ENCODE peak calls at places on chromosomes 4 and X, in nine cellular contexts. X, B, W, M, S, J, I, A and P are unnamed samples.

GRCh38 chr4:44342800-44343199 is 105.8 kb downstream of the KCTD8 start:
- DNase-seq in X (no peak), B (no peak), W (no peak), M (no peak), S (no peak), J (no peak), I (no peak), A (no peak), P (no peak)

GRCh38 chr4:16133406-16133805 is 49.6 kb upstream of the PROM1 start:
- DNase-seq in X (no peak), B (no peak), W (no peak), M (no peak), S (no peak), J (no peak), I (no peak), A (no peak), P (no peak)

GRCh38 chr4:6110681-6111353 is 89.5 kb downstream of the JAKMIP1 start:
- DNase-seq in X (no peak), B (peak), W (no peak), M (no peak), S (no peak), J (no peak), I (no peak), A (no peak), P (no peak)

GRCh38 chr4:139858436-139859225 is 193.0 kb downstream of the MGST2 start:
- DNase-seq in X (no peak), B (no peak), W (no peak), M (no peak), S (no peak), J (no peak), I (no peak), A (no peak), P (peak)

GRCh38 chrX:135688137-135688536 is 25.3 kb upstream of the CT45A1 start:
- DNase-seq in X (no peak), B (no peak), W (no peak), M (no peak), S (no peak), J (no peak), I (no peak), A (no peak), P (no peak)

GRCh38 chr4:25861951-25862410 is 807 bp downstream of the SEL1L3 start:
- DNase-seq in X (no peak), B (no peak), W (no peak), M (peak), S (peak), J (no peak), I (no peak), A (peak), P (no peak)

GRCh38 chr4:84697615-84698201 is 114.8 kb downstream of the CDS1 start:
- DNase-seq in X (no peak), B (no peak), W (no peak), M (no peak), S (peak), J (no peak), I (no peak), A (peak), P (no peak)

GRCh38 chrX:107601759-107602158 is 26.6 kb upstream of the PRPS1 start:
- DNase-seq in X (no peak), B (no peak), W (no peak), M (no peak), S (no peak), J (no peak), I (no peak), A (no peak), P (no peak)

GRCh38 chr4:121062466-121062975 is 9.8 kb downstream of the NDNF start:
- DNase-seq in X (no peak), B (no peak), W (no peak), M (no peak), S (no peak), J (no peak), I (no peak), A (no peak), P (no peak)

GRCh38 chr4:139574641-139575040 is 18.6 kb upstream of the SETD7 start:
- DNase-seq in X (no peak), B (no peak), W (no peak), M (no peak), S (no peak), J (no peak), I (no peak), A (no peak), P (no peak)

GRCh38 chrX:4831574-4831973 is 1118.1 kb upstream of the PRKX start:
- DNase-seq in X (no peak), B (no peak), W (no peak), M (no peak), S (no peak), J (no peak), I (no peak), A (no peak), P (no peak)

GRCh38 chr4:181959121-181959520 is 284.1 kb upstream of the TENM3 start:
- DNase-seq in X (no peak), B (no peak), W (no peak), M (no peak), S (no peak), J (no peak), I (no peak), A (peak), P (no peak)

GRCh38 chr4:17325098-17325497 is 186.8 kb downstream of the QDPR start:
- DNase-seq in X (no peak), B (no peak), W (no peak), M (no peak), S (no peak), J (no peak), I (no peak), A (no peak), P (no peak)

GRCh38 chr4:139978692-139979091 is 175.3 kb downstream of the MAML3 start:
- DNase-seq in X (no peak), B (no peak), W (no peak), M (no peak), S (no peak), J (no peak), I (no peak), A (no peak), P (peak)

GRCh38 chrX:148878371-148878770 is 378.0 kb downstream of the AFF2 start:
- DNase-seq in X (no peak), B (no peak), W (no peak), M (no peak), S (no peak), J (no peak), I (no peak), A (peak), P (no peak)

GRCh38 chrX:150038356-150038755 is 100.1 kb upstream of the EOLA2 start:
- DNase-seq in X (no peak), B (no peak), W (no peak), M (no peak), S (no peak), J (no peak), I (no peak), A (no peak), P (no peak)

GRCh38 chr4:39565925-39566630 is 38.8 kb upstream of the UGDH start:
- DNase-seq in X (no peak), B (no peak), W (no peak), M (no peak), S (no peak), J (no peak), I (peak), A (peak), P (no peak)

GRCh38 chr4:85833311-85833710 is 358.4 kb downstream of the ARHGAP24 start:
- DNase-seq in X (no peak), B (no peak), W (no peak), M (no peak), S (no peak), J (no peak), I (no peak), A (no peak), P (no peak)

GRCh38 chr4:148574502-148574901 is 132.3 kb upstream of the NR3C2 start:
- DNase-seq in X (no peak), B (no peak), W (no peak), M (no peak), S (no peak), J (no peak), I (no peak), A (peak), P (no peak)

GRCh38 chr4:115090483-115091075 is 22.8 kb downstream of the NDST4 start:
- DNase-seq in X (no peak), B (no peak), W (no peak), M (no peak), S (peak), J (no peak), I (no peak), A (peak), P (no peak)

GRCh38 chrX:12370444-12371089 is 232.3 kb downstream of the FRMPD4 start:
- DNase-seq in X (no peak), B (no peak), W (no peak), M (no peak), S (no peak), J (no peak), I (peak), A (peak), P (no peak)

GRCh38 chr4:13783800-13784411 is 156.4 kb upstream of the BOD1L1 start:
- DNase-seq in X (no peak), B (no peak), W (no peak), M (no peak), S (no peak), J (no peak), I (no peak), A (peak), P (no peak)

GRCh38 chr4:31125061-31125460 is 404.9 kb downstream of the PCDH7 start:
- DNase-seq in X (no peak), B (no peak), W (no peak), M (no peak), S (no peak), J (no peak), I (no peak), A (no peak), P (no peak)

GRCh38 chrX:82589410-82589809 is 918.7 kb upstream of the POU3F4 start:
- DNase-seq in X (no peak), B (no peak), W (no peak), M (no peak), S (no peak), J (no peak), I (no peak), A (peak), P (no peak)

GRCh38 chrX:46628406-46629371 is 55.1 kb downstream of the CHST7 start:
- DNase-seq in X (peak), B (no peak), W (no peak), M (no peak), S (no peak), J (no peak), I (no peak), A (peak), P (peak)

DNA sequence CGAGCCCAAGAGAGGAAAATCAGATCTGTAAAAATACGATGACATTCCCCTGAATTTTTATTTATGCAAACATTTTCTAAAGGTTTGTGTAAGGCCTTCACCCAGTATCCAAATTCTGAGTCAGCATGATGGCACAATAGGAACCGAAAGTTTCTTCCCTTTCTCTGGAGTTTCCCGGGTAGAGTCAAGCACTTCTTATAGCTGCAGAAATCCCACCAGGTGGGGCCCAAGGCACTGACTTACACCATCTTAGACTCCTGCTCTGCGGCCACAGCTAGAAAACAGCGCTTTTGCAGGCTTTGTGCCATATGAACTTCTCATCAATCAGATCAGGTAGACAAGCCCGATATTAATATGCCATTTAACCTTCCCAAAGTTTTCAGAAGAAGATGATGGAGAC is 13.4 kb downstream of the LEF1 start:
- DNase-seq in X (no peak), B (no peak), W (no peak), M (no peak), S (no peak), J (no peak), I (no peak), A (peak), P (peak)
- TF ChIP-seq CTCF in X (no peak), B (no peak), W (peak), M (no peak), S (no peak), J (no peak), I (no peak), A (no peak), P (no peak)

GRCh38 chrX:69161371-69161770 is 3.9 kb downstream of the PJA1 start:
- DNase-seq in X (no peak), B (no peak), W (no peak), M (no peak), S (no peak), J (no peak), I (no peak), A (no peak), P (no peak)

GRCh38 chrX:69162466-69162865 is 2.8 kb downstream of the PJA1 start:
- DNase-seq in X (no peak), B (no peak), W (no peak), M (no peak), S (no peak), J (no peak), I (no peak), A (no peak), P (no peak)

GRCh38 chrX:69165116-69165651 is at the start of gene PJA1:
- DNase-seq in X (peak), B (peak), W (no peak), M (peak), S (no peak), J (peak), I (peak), A (peak), P (no peak)

GRCh38 chrX:69161786-69162349 is 3.4 kb downstream of the PJA1 start:
- DNase-seq in X (no peak), B (no peak), W (no peak), M (no peak), S (no peak), J (no peak), I (no peak), A (no peak), P (no peak)

DNA sequence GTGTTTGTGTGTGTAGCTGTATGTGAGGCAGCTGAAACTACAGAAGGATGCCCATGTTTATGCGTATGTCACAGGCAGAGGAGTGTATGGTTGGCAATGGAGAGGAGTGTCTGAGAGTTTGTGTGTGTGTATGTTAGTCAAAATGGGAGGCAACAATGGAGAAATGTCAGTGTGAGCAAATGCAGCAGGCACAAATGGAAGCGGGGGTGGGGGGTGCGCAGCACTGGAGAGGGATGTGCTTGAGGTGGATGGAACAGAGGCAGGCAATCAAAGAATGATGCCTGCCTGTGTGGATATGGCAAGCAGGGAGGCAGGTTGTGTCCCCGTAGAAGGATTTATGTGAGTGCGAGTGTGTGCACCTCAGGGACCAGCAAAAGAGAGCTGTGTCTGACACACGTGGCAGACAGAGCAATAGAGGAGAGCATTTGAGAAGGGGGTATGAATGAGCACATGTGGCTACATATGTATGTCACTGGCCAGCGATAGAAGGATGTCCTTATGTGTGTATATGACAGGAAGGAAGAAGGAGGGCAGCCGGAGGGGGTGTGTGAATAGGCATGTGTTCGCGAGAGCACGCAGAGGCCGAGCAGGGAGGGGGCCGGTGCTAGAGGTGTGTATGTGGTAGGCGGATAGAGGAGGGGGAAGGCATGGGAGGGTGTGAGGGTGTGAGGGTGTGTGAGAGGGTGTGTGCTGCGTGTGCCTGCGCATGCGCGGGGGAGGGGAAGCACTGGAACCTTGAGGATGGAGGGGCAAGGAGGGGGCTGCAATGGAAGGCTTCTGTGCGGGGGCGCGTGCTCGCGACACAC is 1.1 kb downstream of the PJA1 start:
- DNase-seq in X (peak), B (peak), W (no peak), M (no peak), S (no peak), J (no peak), I (no peak), A (no peak), P (no peak)
- H3K4me3 ChIP-seq in X (peak), B (peak), W (peak), M (peak), S (peak), J (peak), I (peak), A (peak), P (peak)

DNA sequence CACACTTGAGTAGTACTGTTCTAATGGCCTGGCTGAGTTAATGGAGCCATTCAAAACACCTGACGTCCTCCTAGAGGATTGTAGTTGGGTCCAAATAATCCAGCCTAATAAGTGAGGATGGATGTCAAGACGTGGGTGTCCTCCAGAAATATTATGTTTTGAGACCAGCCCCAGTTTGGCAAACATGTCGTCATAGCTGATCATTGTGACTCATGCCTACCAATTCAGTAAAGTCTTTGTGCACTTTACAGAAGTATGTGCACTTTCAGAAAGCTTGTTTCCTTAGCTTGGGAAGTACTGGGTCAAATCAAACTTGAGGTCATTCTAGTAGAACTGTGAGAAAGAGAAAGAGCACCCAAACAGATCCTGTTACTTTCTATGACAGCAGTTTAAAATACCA is 37.6 kb upstream of the GLRA2 start:
- DNase-seq in X (no peak), B (no peak), W (no peak), M (no peak), S (no peak), J (no peak), I (no peak), A (no peak), P (no peak)
- TF ChIP-seq CTCF in X (no peak), B (no peak), W (no peak), M (no peak), S (no peak), J (no peak), I (no peak), A (no peak), P (no peak)

GRCh38 chr4:174218127-174218790 is 65.2 kb downstream of the FBXO8 start:
- DNase-seq in X (no peak), B (no peak), W (no peak), M (no peak), S (no peak), J (no peak), I (no peak), A (no peak), P (no peak)

GRCh38 chr4:174217273-174218126 is 66.0 kb downstream of the FBXO8 start:
- DNase-seq in X (no peak), B (no peak), W (no peak), M (peak), S (no peak), J (peak), I (peak), A (peak), P (no peak)

GRCh38 chr4:174215055-174215454 is 68.4 kb downstream of the FBXO8 start:
- DNase-seq in X (no peak), B (no peak), W (no peak), M (no peak), S (no peak), J (no peak), I (no peak), A (no peak), P (no peak)

GRCh38 chr4:174215936-174216699 is 67.3 kb downstream of the FBXO8 start:
- DNase-seq in X (no peak), B (no peak), W (no peak), M (no peak), S (no peak), J (no peak), I (no peak), A (no peak), P (no peak)

DNA sequence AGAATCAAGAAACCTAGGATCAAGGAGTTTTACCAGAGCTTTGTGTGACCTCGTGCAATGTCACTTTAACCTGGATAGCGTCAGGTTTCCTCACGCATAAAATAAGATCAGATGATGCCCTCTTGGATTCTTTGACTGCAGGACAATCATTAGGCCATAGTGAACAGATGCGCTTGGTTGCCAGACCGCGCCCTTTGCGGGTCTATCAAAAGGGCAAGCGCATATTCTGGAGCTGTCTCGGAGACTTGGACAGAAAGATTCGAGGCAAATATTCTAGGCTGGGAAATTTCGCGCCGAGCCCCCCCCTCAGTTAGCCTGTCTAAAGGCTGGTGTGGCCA is 66.6 kb downstream of the FBXO8 start:
- DNase-seq in X (no peak), B (no peak), W (no peak), M (no peak), S (no peak), J (no peak), I (no peak), A (no peak), P (no peak)
- H3K4me3 ChIP-seq in X (no peak), B (peak), W (peak), M (peak), S (no peak), J (no peak), I (no peak), A (peak), P (no peak)

GRCh38 chr4:74118600-74119351 is 19.8 kb upstream of the CXCL2 start:
- DNase-seq in X (no peak), B (no peak), W (no peak), M (no peak), S (no peak), J (no peak), I (no peak), A (no peak), P (no peak)
- TF ChIP-seq CTCF in X (no peak), B (no peak), W (no peak), M (no peak), S (no peak), J (no peak), I (no peak), A (no peak), P (no peak)

GRCh38 chr4:146637853-146638800 is 566 bp upstream of the POU4F2 start:
- DNase-seq in X (no peak), B (no peak), W (no peak), M (no peak), S (no peak), J (no peak), I (no peak), A (no peak), P (no peak)

GRCh38 chr4:146638801-146639351 is at the start of gene POU4F2:
- DNase-seq in X (peak), B (no peak), W (no peak), M (no peak), S (no peak), J (no peak), I (no peak), A (peak), P (no peak)

GRCh38 chr4:146634825-146635224 is 3.9 kb upstream of the POU4F2 start:
- DNase-seq in X (no peak), B (no peak), W (no peak), M (no peak), S (no peak), J (no peak), I (no peak), A (no peak), P (no peak)

GRCh38 chr4:146633471-146633800 is 5.3 kb upstream of the POU4F2 start:
- DNase-seq in X (no peak), B (no peak), W (no peak), M (no peak), S (no peak), J (no peak), I (no peak), A (no peak), P (no peak)

GRCh38 chr4:146632770-146633470 is 5.8 kb upstream of the POU4F2 start:
- DNase-seq in X (no peak), B (no peak), W (no peak), M (no peak), S (no peak), J (no peak), I (no peak), A (no peak), P (no peak)
- H3K4me3 ChIP-seq in X (no peak), B (no peak), W (peak), M (no peak), S (no peak), J (no peak), I (no peak), A (no peak), P (no peak)

GRCh38 chr4:133483600-133484246 is 334.6 kb downstream of the PCDH10 start:
- DNase-seq in X (no peak), B (no peak), W (no peak), M (no peak), S (peak), J (no peak), I (no peak), A (peak), P (no peak)
- TF ChIP-seq CTCF in X (peak), B (peak), W (peak), M (peak), S (peak), J (no peak), I (no peak), A (no peak), P (no peak)